ENCODE peak calls at places on chromosome 1, in eight cellular contexts. One of them, this sample, is unnamed.

GRCh38 chr1:244173765-244174164 is 122.7 kb downstream of the ZBTB18 start:
- DNase-seq in uterus: no peak
- DNase-seq in aorta: no peak
- DNase-seq in IMR-90: no peak
- DNase-seq in left lung: no peak
- DNase-seq in PC-3: no peak
- DNase-seq in transverse colon: no peak
- DNase-seq in SJSA1: no peak
- DNase-seq in this sample: no peak

GRCh38 chr1:35884934-35885333 is 1.9 kb downstream of the AGO1 start:
- DNase-seq in uterus: no peak
- DNase-seq in aorta: no peak
- DNase-seq in IMR-90: no peak
- DNase-seq in left lung: no peak
- DNase-seq in PC-3: no peak
- DNase-seq in transverse colon: no peak
- DNase-seq in SJSA1: no peak
- DNase-seq in this sample: no peak

GRCh38 chr1:191839891-191840290 is 318.4 kb upstream of the RGS18 start:
- DNase-seq in uterus: no peak
- DNase-seq in aorta: no peak
- DNase-seq in IMR-90: peak
- DNase-seq in left lung: no peak
- DNase-seq in PC-3: peak
- DNase-seq in transverse colon: no peak
- DNase-seq in SJSA1: no peak
- DNase-seq in this sample: no peak

GRCh38 chr1:68624233-68624632 is 127.4 kb upstream of the DEPDC1 start:
- DNase-seq in uterus: no peak
- DNase-seq in aorta: no peak
- DNase-seq in IMR-90: peak
- DNase-seq in left lung: no peak
- DNase-seq in PC-3: peak
- DNase-seq in transverse colon: no peak
- DNase-seq in SJSA1: peak
- DNase-seq in this sample: no peak

GRCh38 chr1:24696033-24696755 is 49.1 kb upstream of the CLIC4 start:
- DNase-seq in uterus: no peak
- DNase-seq in aorta: no peak
- DNase-seq in IMR-90: no peak
- DNase-seq in left lung: no peak
- DNase-seq in PC-3: no peak
- DNase-seq in transverse colon: no peak
- DNase-seq in SJSA1: no peak
- DNase-seq in this sample: no peak

GRCh38 chr1:115158181-115158580 is 68.9 kb upstream of the TSPAN2 start:
- DNase-seq in uterus: peak
- DNase-seq in aorta: no peak
- DNase-seq in IMR-90: peak
- DNase-seq in left lung: no peak
- DNase-seq in PC-3: peak
- DNase-seq in transverse colon: no peak
- DNase-seq in SJSA1: no peak
- DNase-seq in this sample: peak

GRCh38 chr1:89483010-89483756 is 41.4 kb upstream of the LRRC8B start:
- DNase-seq in uterus: peak
- DNase-seq in aorta: no peak
- DNase-seq in IMR-90: peak
- DNase-seq in left lung: peak
- DNase-seq in PC-3: peak
- DNase-seq in transverse colon: peak
- DNase-seq in SJSA1: peak
- DNase-seq in this sample: peak

GRCh38 chr1:88763649-88764406 is 79.8 kb downstream of the PKN2 start:
- DNase-seq in uterus: no peak
- DNase-seq in aorta: no peak
- DNase-seq in IMR-90: peak
- DNase-seq in left lung: no peak
- DNase-seq in PC-3: peak
- DNase-seq in transverse colon: no peak
- DNase-seq in SJSA1: no peak
- DNase-seq in this sample: no peak

GRCh38 chr1:158112994-158113758 is 67.5 kb upstream of the CD1D start:
- DNase-seq in uterus: peak
- DNase-seq in aorta: peak
- DNase-seq in IMR-90: peak
- DNase-seq in left lung: no peak
- DNase-seq in PC-3: no peak
- DNase-seq in transverse colon: peak
- DNase-seq in SJSA1: peak
- DNase-seq in this sample: peak

GRCh38 chr1:153880962-153881361 is 41.8 kb downstream of the GATAD2B start:
- DNase-seq in uterus: peak
- DNase-seq in aorta: peak
- DNase-seq in IMR-90: peak
- DNase-seq in left lung: peak
- DNase-seq in PC-3: peak
- DNase-seq in transverse colon: peak
- DNase-seq in SJSA1: peak
- DNase-seq in this sample: peak

GRCh38 chr1:51958824-51959223 is 31.7 kb downstream of the RAB3B start:
- DNase-seq in uterus: no peak
- DNase-seq in aorta: no peak
- DNase-seq in IMR-90: no peak
- DNase-seq in left lung: no peak
- DNase-seq in PC-3: no peak
- DNase-seq in transverse colon: no peak
- DNase-seq in SJSA1: no peak
- DNase-seq in this sample: no peak

GRCh38 chr1:56034847-56035483 is 544.4 kb downstream of the PLPP3 start:
- DNase-seq in uterus: no peak
- DNase-seq in aorta: no peak
- DNase-seq in IMR-90: no peak
- DNase-seq in left lung: no peak
- DNase-seq in PC-3: no peak
- DNase-seq in transverse colon: no peak
- DNase-seq in SJSA1: no peak
- DNase-seq in this sample: no peak

GRCh38 chr1:4106731-4107130 is 206.7 kb upstream of the C1orf174 start:
- DNase-seq in uterus: no peak
- DNase-seq in aorta: peak
- DNase-seq in IMR-90: no peak
- DNase-seq in left lung: no peak
- DNase-seq in PC-3: no peak
- DNase-seq in transverse colon: no peak
- DNase-seq in SJSA1: no peak
- DNase-seq in this sample: no peak

GRCh38 chr1:151790071-151790939 is at the start of gene TDRKH:
- DNase-seq in uterus: peak
- DNase-seq in aorta: peak
- DNase-seq in IMR-90: peak
- DNase-seq in left lung: peak
- DNase-seq in PC-3: peak
- DNase-seq in transverse colon: peak
- DNase-seq in SJSA1: peak
- DNase-seq in this sample: peak

GRCh38 chr1:16491056-16491675 is 22.9 kb downstream of the RNU1-1 start:
- DNase-seq in uterus: no peak
- DNase-seq in aorta: peak
- DNase-seq in IMR-90: no peak
- DNase-seq in left lung: no peak
- DNase-seq in PC-3: no peak
- DNase-seq in transverse colon: no peak
- DNase-seq in SJSA1: no peak
- DNase-seq in this sample: no peak

GRCh38 chr1:156766288-156767100 is 841 bp upstream of the PRCC start:
- DNase-seq in uterus: no peak
- DNase-seq in aorta: no peak
- DNase-seq in IMR-90: no peak
- DNase-seq in left lung: peak
- DNase-seq in PC-3: peak
- DNase-seq in transverse colon: no peak
- DNase-seq in SJSA1: peak
- DNase-seq in this sample: no peak

GRCh38 chr1:222926566-222926965 is 111.7 kb downstream of the DISP1 start:
- DNase-seq in uterus: no peak
- DNase-seq in aorta: no peak
- DNase-seq in IMR-90: peak
- DNase-seq in left lung: no peak
- DNase-seq in PC-3: peak
- DNase-seq in transverse colon: no peak
- DNase-seq in SJSA1: peak
- DNase-seq in this sample: no peak

GRCh38 chr1:167635233-167635648 is 5.2 kb downstream of the RCSD1 start:
- DNase-seq in uterus: no peak
- DNase-seq in aorta: peak
- DNase-seq in IMR-90: no peak
- DNase-seq in left lung: no peak
- DNase-seq in PC-3: no peak
- DNase-seq in transverse colon: no peak
- DNase-seq in SJSA1: no peak
- DNase-seq in this sample: peak

GRCh38 chr1:204128464-204128963 is 23.3 kb downstream of the ETNK2 start:
- DNase-seq in uterus: no peak
- DNase-seq in aorta: no peak
- DNase-seq in IMR-90: no peak
- DNase-seq in left lung: no peak
- DNase-seq in PC-3: peak
- DNase-seq in transverse colon: no peak
- DNase-seq in SJSA1: no peak
- DNase-seq in this sample: no peak
- H3K4me3 ChIP-seq in uterus: no peak
- H3K4me3 ChIP-seq in aorta: no peak
- H3K4me3 ChIP-seq in IMR-90: no peak
- H3K4me3 ChIP-seq in left lung: no peak
- H3K4me3 ChIP-seq in PC-3: no peak
- H3K4me3 ChIP-seq in transverse colon: no peak
- H3K4me3 ChIP-seq in SJSA1: no peak
- H3K4me3 ChIP-seq in this sample: peak

GRCh38 chr1:172394167-172394751 is 26.2 kb upstream of the C1orf105 start:
- DNase-seq in uterus: no peak
- DNase-seq in aorta: no peak
- DNase-seq in IMR-90: peak
- DNase-seq in left lung: no peak
- DNase-seq in PC-3: peak
- DNase-seq in transverse colon: peak
- DNase-seq in SJSA1: peak
- DNase-seq in this sample: no peak
- H3K27ac ChIP-seq in uterus: peak
- H3K27ac ChIP-seq in aorta: peak
- H3K27ac ChIP-seq in IMR-90: no peak
- H3K27ac ChIP-seq in left lung: peak
- H3K27ac ChIP-seq in PC-3: peak
- H3K27ac ChIP-seq in transverse colon: peak
- H3K27ac ChIP-seq in SJSA1: peak
- H3K27ac ChIP-seq in this sample: peak

GRCh38 chr1:41359211-41360073 is 1.8 kb upstream of the FOXO6 start:
- DNase-seq in uterus: peak
- DNase-seq in aorta: peak
- DNase-seq in IMR-90: no peak
- DNase-seq in left lung: peak
- DNase-seq in PC-3: no peak
- DNase-seq in transverse colon: no peak
- DNase-seq in SJSA1: no peak
- DNase-seq in this sample: no peak

GRCh38 chr1:41361028-41361494 is at the start of gene FOXO6:
- DNase-seq in uterus: peak
- DNase-seq in aorta: peak
- DNase-seq in IMR-90: peak
- DNase-seq in left lung: peak
- DNase-seq in PC-3: peak
- DNase-seq in transverse colon: peak
- DNase-seq in SJSA1: peak
- DNase-seq in this sample: peak

GRCh38 chr1:41361495-41362356 is 492 bp downstream of the FOXO6 start:
- DNase-seq in uterus: no peak
- DNase-seq in aorta: peak
- DNase-seq in IMR-90: no peak
- DNase-seq in left lung: peak
- DNase-seq in PC-3: no peak
- DNase-seq in transverse colon: no peak
- DNase-seq in SJSA1: no peak
- DNase-seq in this sample: no peak

GRCh38 chr1:41362357-41362721 is 1.1 kb downstream of the FOXO6 start:
- DNase-seq in uterus: no peak
- DNase-seq in aorta: peak
- DNase-seq in IMR-90: no peak
- DNase-seq in left lung: peak
- DNase-seq in PC-3: no peak
- DNase-seq in transverse colon: no peak
- DNase-seq in SJSA1: no peak
- DNase-seq in this sample: no peak

DNA sequence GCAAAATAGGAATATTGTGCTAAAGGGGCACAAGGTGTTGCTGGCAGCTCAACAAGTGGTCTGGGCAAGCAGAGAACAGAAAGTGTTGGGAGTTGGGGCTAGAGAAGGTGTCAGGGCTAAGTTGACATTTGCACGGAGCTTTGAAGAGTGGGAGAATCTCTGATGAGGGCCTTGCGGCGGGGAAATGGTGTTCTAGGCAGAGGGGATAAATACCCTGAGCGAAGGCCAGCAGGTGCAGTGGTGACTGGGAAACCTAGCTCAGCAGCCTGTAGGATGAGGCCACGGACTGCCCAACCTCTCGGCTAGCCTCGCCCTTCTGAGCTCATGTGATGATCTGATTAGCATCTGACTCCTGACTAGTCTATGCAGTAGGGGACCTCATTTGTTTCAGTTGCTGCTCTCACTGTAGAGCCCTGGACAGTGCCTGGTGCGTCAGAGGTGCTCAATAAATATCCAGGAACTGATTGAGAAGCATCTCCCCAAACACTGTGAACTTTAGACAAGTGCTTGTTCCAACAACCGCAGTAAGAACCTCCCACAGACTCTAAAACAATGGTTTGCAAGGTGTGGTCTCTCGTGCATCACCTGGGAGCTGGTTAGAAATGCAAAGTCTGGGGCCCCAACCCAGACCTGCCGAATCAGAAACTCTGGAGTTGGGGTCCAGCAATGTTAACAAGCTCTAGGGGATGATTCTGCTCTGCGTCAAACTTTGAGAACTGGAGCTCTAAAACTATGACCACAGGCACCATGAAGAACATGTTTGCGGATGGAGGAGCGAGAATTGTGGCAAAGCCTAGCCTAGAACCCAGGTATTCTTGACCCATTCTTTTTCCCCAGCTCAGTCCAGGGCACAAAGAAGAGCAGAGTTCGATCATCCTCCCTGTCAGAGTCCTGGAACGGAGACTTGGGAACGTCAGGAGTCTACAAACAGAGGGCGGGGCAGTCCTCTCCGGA is 883 bp upstream of the FOXO6 start:
- DNase-seq in uterus: peak
- DNase-seq in aorta: peak
- DNase-seq in IMR-90: no peak
- DNase-seq in left lung: peak
- DNase-seq in PC-3: peak
- DNase-seq in transverse colon: no peak
- DNase-seq in SJSA1: no peak
- DNase-seq in this sample: no peak
- H3K4me3 ChIP-seq in uterus: no peak
- H3K4me3 ChIP-seq in aorta: no peak
- H3K4me3 ChIP-seq in IMR-90: peak
- H3K4me3 ChIP-seq in left lung: peak
- H3K4me3 ChIP-seq in PC-3: peak
- H3K4me3 ChIP-seq in transverse colon: no peak
- H3K4me3 ChIP-seq in SJSA1: peak
- H3K4me3 ChIP-seq in this sample: peak

GRCh38 chr1:117633423-117633822 is 27.6 kb downstream of the TENT5C start:
- DNase-seq in uterus: no peak
- DNase-seq in aorta: no peak
- DNase-seq in IMR-90: no peak
- DNase-seq in left lung: no peak
- DNase-seq in PC-3: no peak
- DNase-seq in transverse colon: no peak
- DNase-seq in SJSA1: no peak
- DNase-seq in this sample: no peak
- H3K27ac ChIP-seq in uterus: no peak
- H3K27ac ChIP-seq in aorta: no peak
- H3K27ac ChIP-seq in IMR-90: no peak
- H3K27ac ChIP-seq in left lung: no peak
- H3K27ac ChIP-seq in PC-3: peak
- H3K27ac ChIP-seq in transverse colon: peak
- H3K27ac ChIP-seq in SJSA1: no peak
- H3K27ac ChIP-seq in this sample: no peak

This sample was measured in left ventricle myocardium inferior.